ENCODE peak calls at places on chromosome 7, in seven cellular contexts. I is T-helper 9 cell, X is left cardiac atrium, U is HCEC 1CT, F is endothelial cell, C is NCI-H2081, E is astrocyte. J is an unnamed sample.

GRCh38 chr7:145848691-145849090 is 267.9 kb upstream of the CNTNAP2 start:
- DNase-seq in X (no peak), U (peak), I (no peak), C (peak), E (no peak), F (no peak), J (peak)

GRCh38 chr7:98034044-98035035 is 44.3 kb upstream of the OCM2 start:
- DNase-seq in C (no peak), F (no peak), U (no peak), X (no peak), I (no peak), E (no peak), J (peak)

GRCh38 chr7:149310113-149310836 is 48.3 kb downstream of the ZNF783 start:
- DNase-seq in F (no peak), E (peak), I (no peak), X (no peak), U (peak), C (peak), J (no peak)

GRCh38 chr7:90229728-90230127 is 15.2 kb upstream of the CFAP69 start:
- DNase-seq in F (no peak), U (no peak), C (no peak), X (no peak), I (no peak), E (no peak), J (no peak)

GRCh38 chr7:74401137-74401859 is 52.4 kb upstream of the GTF2IRD1 start:
- DNase-seq in X (peak), I (peak), C (peak), E (no peak), F (peak), U (peak), J (peak)

GRCh38 chr7:89028319-89028718 is 232.8 kb upstream of the TEX47 start:
- DNase-seq in X (no peak), C (no peak), F (no peak), E (peak), U (no peak), I (no peak), J (no peak)

GRCh38 chr7:48004023-48004422 is 24.6 kb upstream of the HUS1 start:
- DNase-seq in F (no peak), X (no peak), E (no peak), I (no peak), U (no peak), C (no peak), J (no peak)

GRCh38 chr7:137978464-137979237 is 23.2 kb downstream of the CREB3L2 start:
- DNase-seq in C (no peak), X (peak), F (no peak), U (peak), E (peak), I (no peak), J (no peak)

GRCh38 chr7:44324204-44325126 is 929 bp downstream of the CAMK2B start:
- DNase-seq in U (no peak), C (peak), F (no peak), E (no peak), X (no peak), I (no peak), J (peak)

GRCh38 chr7:94908204-94909022 is 1.0 kb downstream of the PPP1R9A start:
- DNase-seq in E (peak), X (no peak), F (peak), I (no peak), C (peak), U (no peak), J (peak)

J was measured in nephron progenitor cell.